ENCODE peak calls at places on chromosomes 1 and 21, in seven cellular contexts. K, H, E, T, Y, M and Q are unnamed samples.

GRCh38 chr1:24119859-24120756 is 8.2 kb upstream of the MYOM3 start:
- DNase-seq in M (no peak), E (peak), H (no peak), T (peak), Y (peak), K (peak), Q (no peak)

GRCh38 chr21:14120091-14120734 is 90.5 kb downstream of the LIPI start:
- DNase-seq in H (no peak), K (peak), E (peak), Y (peak), M (no peak), T (peak), Q (peak)

GRCh38 chr1:171644805-171645483 is 7.5 kb downstream of the MYOC start:
- DNase-seq in T (peak), K (peak), E (peak), Y (peak), M (peak), H (peak), Q (peak)

GRCh38 chr21:42939581-42940413 is 14.4 kb upstream of the ERVH48-1 start:
- DNase-seq in K (peak), H (peak), M (no peak), Y (peak), E (peak), T (peak), Q (no peak)

GRCh38 chr1:243508303-243508713 is 252.5 kb downstream of the SDCCAG8 start:
- DNase-seq in E (no peak), T (no peak), K (no peak), Y (no peak), M (no peak), H (no peak), Q (no peak)

GRCh38 chr21:22758478-22758877 is 1760.3 kb downstream of the NCAM2 start:
- DNase-seq in E (no peak), K (peak), H (peak), Y (no peak), M (no peak), T (no peak), Q (no peak)

GRCh38 chr1:17700981-17701870 is 53.9 kb upstream of the ACTL8 start:
- DNase-seq in E (no peak), H (no peak), T (no peak), K (no peak), Y (no peak), M (no peak), Q (no peak)

GRCh38 chr1:84834419-84835064 is 58.5 kb downstream of the LPAR3 start:
- DNase-seq in M (no peak), K (peak), H (peak), Y (peak), E (peak), T (peak), Q (no peak)

GRCh38 chr1:37621326-37621870 is 13.3 kb downstream of the RSPO1 start:
- DNase-seq in E (peak), K (no peak), T (no peak), H (no peak), M (no peak), Y (no peak), Q (no peak)

GRCh38 chr1:152442765-152443164 is 28.7 kb upstream of the CRNN start:
- DNase-seq in K (peak), Y (no peak), M (no peak), H (peak), T (no peak), E (peak), Q (no peak)

GRCh38 chr21:18168108-18168507 is 76.5 kb upstream of the CHODL start:
- DNase-seq in M (no peak), K (no peak), Y (no peak), E (no peak), T (no peak), H (no peak), Q (no peak)

GRCh38 chr1:84272401-84272800 is 29.1 kb upstream of the SAMD13 start:
- DNase-seq in E (no peak), T (peak), H (no peak), Y (no peak), M (no peak), K (peak), Q (no peak)

GRCh38 chr1:197081117-197081753 is 14.2 kb upstream of the F13B start:
- DNase-seq in M (no peak), T (no peak), E (no peak), H (no peak), K (no peak), Y (no peak), Q (peak)

GRCh38 chr1:13469343-13469742 is 44.5 kb downstream of the LRRC38 start:
- DNase-seq in K (peak), H (no peak), Y (no peak), E (peak), M (no peak), T (peak), Q (peak)

GRCh38 chr1:161382214-161383019 is 14.7 kb upstream of the CFAP126 start:
- DNase-seq in M (peak), H (peak), T (peak), E (peak), Y (peak), K (peak), Q (peak)

GRCh38 chr1:3156936-3157335 is 87.9 kb downstream of the PRDM16 start:
- DNase-seq in Y (no peak), M (no peak), H (no peak), E (no peak), T (no peak), K (no peak), Q (no peak)

GRCh38 chr1:72283204-72284083 is 1.1 kb upstream of the NEGR1 start:
- DNase-seq in Y (peak), E (peak), M (no peak), H (peak), K (peak), T (peak), Q (no peak)

GRCh38 chr1:230107941-230108340 is 40.9 kb downstream of the GALNT2 start:
- DNase-seq in Y (no peak), H (no peak), E (no peak), K (no peak), T (no peak), M (no peak), Q (no peak)

GRCh38 chr1:207745285-207745684 is 6.6 kb upstream of the CD46 start:
- DNase-seq in M (no peak), T (no peak), K (peak), H (peak), Y (peak), E (peak), Q (no peak)

GRCh38 chr1:93617670-93618488 is 63.8 kb downstream of the BCAR3 start:
- DNase-seq in M (no peak), Y (no peak), T (no peak), E (no peak), H (no peak), K (no peak), Q (peak)

GRCh38 chr1:39800471-39800835 is 11.8 kb upstream of the BMP8B start:
- DNase-seq in M (no peak), H (no peak), E (no peak), T (no peak), K (no peak), Y (no peak), Q (no peak)

GRCh38 chr21:45598109-45598508 is 45.4 kb upstream of the PCBP3 start:
- DNase-seq in E (no peak), H (no peak), M (no peak), T (no peak), K (no peak), Y (no peak), Q (no peak)

GRCh38 chr1:48878191-48878940 is 101.7 kb upstream of the BEND5 start:
- DNase-seq in M (no peak), H (peak), Y (peak), E (peak), K (peak), T (no peak), Q (no peak)

GRCh38 chr1:30727796-30728195 is 4.4 kb upstream of the MATN1 start:
- DNase-seq in Y (peak), E (peak), T (no peak), M (no peak), K (peak), H (peak), Q (no peak)
- H3K9ac ChIP-seq in Y (no peak), E (no peak), T (no peak), M (no peak), K (no peak), H (no peak), Q (no peak)

DNA sequence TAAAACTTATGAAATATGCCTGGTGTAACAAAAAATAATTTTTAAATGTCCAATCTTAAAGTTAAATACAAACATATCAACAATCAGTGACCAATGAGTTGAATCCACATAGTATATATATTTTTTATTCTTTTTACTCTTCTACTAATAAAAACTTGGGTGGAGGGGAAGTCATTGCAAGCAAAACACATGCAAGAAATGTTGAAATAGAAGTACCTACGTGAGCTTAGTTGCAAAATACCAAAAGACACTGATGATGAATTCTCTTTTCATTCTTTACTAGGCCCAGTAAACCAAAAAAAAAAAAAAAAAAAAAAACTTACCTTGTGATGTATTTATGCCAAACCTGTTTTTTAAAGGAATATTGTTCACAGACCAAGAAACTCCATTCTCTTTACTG is 26.4 kb upstream of the PLA2G4A start:
- DNase-seq in K (no peak), M (no peak), Y (no peak), T (no peak), H (no peak), E (no peak), Q (no peak)
- H3K27ac ChIP-seq in K (no peak), M (no peak), Y (no peak), T (no peak), H (no peak), E (no peak), Q (no peak)

DNA sequence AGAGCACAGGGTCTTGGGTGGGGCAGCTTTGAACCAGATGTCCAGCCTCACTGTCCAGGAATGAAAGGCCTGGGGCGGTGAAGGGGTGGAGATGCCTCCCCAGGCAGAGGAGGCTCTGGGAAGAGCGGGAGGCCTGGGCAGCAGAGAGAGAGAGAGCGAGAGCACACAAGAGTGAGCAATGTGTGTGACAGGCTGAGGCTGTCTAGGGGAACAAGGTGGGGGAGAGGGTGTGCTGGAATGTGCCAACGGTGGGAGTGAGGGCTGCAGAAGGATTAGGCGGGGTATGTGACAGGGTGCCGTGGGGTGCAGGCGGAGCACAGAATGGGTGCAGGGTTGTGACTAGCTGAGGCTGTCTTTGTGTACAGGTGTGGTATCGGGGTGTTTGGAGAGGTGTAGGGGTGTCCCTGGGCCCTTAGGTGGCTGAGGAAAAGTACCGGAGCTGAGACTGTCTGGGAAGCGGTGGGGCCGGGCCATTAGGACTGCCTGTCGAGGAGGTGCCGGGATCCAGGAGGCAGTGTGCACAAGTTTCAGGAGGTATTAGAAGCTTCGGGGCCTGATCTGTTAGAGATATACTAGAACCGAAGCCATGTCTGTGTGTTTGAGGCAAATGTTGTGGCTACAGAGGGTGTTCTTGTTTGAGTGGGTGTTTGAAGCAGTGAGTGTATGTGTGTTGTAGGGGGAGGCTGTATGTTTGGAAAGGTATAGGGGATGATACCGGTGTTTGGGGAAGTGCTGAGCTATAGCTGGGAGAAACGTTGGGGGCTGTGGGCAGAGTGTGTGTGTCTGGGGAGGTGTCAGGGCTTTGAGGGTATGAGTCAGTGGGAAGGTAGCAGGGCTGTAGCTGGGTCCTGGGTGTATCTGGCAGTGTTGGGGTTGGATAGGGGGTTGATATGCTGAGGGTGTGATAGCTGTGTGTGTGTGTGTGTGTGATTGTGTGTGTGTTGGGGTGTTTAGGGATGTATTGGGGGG is 9.1 kb downstream of the AHDC1 start:
- DNase-seq in H (no peak), E (peak), K (no peak), M (no peak), Y (peak), T (peak), Q (no peak)
- H3K9ac ChIP-seq in H (no peak), E (peak), K (no peak), M (no peak), Y (no peak), T (no peak), Q (no peak)

GRCh38 chr21:33244082-33244780 is 14.5 kb downstream of the IFNAR2 start:
- DNase-seq in H (no peak), E (no peak), K (no peak), T (no peak), Y (no peak), M (no peak), Q (no peak)
- H3K27ac ChIP-seq in H (no peak), E (no peak), K (no peak), T (no peak), Y (no peak), M (no peak), Q (no peak)

DNA sequence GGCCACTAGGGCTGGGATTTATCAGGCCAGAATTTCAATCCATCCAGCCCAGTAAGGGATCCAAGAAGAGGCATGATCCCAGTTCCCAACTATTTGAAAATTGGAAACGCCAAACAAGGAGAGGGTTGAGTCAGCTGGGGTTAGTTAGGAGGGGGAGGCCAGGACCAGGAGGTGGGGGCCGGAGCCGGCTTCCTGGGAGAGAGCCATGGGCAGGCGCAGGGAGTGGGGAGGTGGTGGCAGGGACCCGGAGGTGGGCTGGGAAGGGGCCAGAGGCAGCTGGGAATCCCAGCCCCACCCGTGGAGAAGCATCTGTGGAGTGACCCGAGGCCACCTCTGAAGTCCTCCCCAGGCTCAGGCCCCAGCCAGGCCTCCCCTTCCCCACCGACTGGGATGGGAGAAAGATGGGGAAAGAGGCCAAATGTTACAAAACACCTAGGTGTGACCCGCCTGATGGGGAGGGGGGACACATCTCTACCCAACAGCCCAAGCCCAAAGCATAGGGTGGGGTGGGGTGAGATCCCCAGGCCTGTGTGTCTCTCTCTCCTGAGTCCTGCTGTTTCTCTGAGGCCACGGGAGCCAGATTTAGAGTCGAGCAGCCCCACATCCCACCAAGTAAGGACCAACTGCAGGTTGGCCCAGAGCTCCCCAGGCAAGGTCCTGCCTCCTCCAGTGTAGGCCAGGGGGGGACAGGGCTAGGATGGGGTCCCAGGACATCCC is 10.1 kb downstream of the HSPG2 start:
- DNase-seq in H (peak), M (no peak), E (peak), Y (peak), K (no peak), T (no peak), Q (no peak)
- H3K9ac ChIP-seq in H (peak), M (no peak), E (peak), Y (peak), K (no peak), T (no peak), Q (no peak)